ENCODE peak calls at places on chromosome 10, in nine cellular contexts. F, H, K, B, Y, R, C, U and M are unnamed samples.

GRCh38 chr10:13794982-13795381 is 208.2 kb downstream of the PRPF18 start:
- DNase-seq in U (no peak), F (no peak), H (no peak), R (no peak), C (no peak), B (no peak), Y (no peak), K (no peak), M (no peak)

GRCh38 chr10:83991986-83992753 is 147.1 kb upstream of the GHITM start:
- DNase-seq in H (peak; percentile 60), Y (no peak), F (peak; percentile 34), U (peak; percentile 26), K (peak; percentile 28), B (no peak), R (no peak), C (no peak), M (peak; percentile 23)

GRCh38 chr10:79329529-79329928 is 17.7 kb upstream of the PPIF start:
- DNase-seq in H (no peak), B (no peak), F (no peak), K (no peak), U (no peak), R (no peak), Y (no peak), C (no peak), M (no peak)

GRCh38 chr10:6647811-6648526 is 67.9 kb upstream of the PRKCQ start:
- DNase-seq in H (peak; percentile 69), K (peak; percentile 36), R (peak; percentile 54), U (peak; percentile 39), C (no peak), Y (peak; percentile 38), F (peak; percentile 48), B (peak; percentile 52), M (peak; percentile 26)

GRCh38 chr10:127266431-127266830 is 70.0 kb upstream of the INSYN2A start:
- DNase-seq in U (no peak), F (no peak), K (no peak), R (no peak), Y (no peak), C (no peak), B (no peak), H (no peak), M (no peak)

GRCh38 chr10:86718556-86718955 is 37.9 kb upstream of the BMPR1A start:
- DNase-seq in H (no peak), U (no peak), B (no peak), R (no peak), C (no peak), K (no peak), F (no peak), Y (no peak), M (no peak)

GRCh38 chr10:6321880-6322279 is 119.1 kb downstream of the PFKFB3 start:
- DNase-seq in U (no peak), K (no peak), B (no peak), F (no peak), C (no peak), H (no peak), Y (no peak), R (no peak), M (no peak)

GRCh38 chr10:98309366-98310355 is 41.7 kb upstream of the LOXL4 start:
- DNase-seq in B (peak; percentile 63), C (peak; percentile 77), H (peak; percentile 50), K (peak; percentile 46), U (peak; percentile 66), R (peak; percentile 66), F (peak; percentile 62), Y (peak; percentile 33), M (peak; percentile 72)

GRCh38 chr10:102400598-102401321 is 5.3 kb downstream of the NFKB2 start:
- DNase-seq in H (no peak), R (no peak), U (no peak), C (no peak), Y (no peak), B (no peak), K (no peak), F (no peak), M (no peak)

GRCh38 chr10:102626026-102626686 is 18.1 kb upstream of the TRIM8 start:
- DNase-seq in C (no peak), U (no peak), B (no peak), Y (no peak), H (no peak), R (no peak), F (no peak), K (no peak), M (no peak)

GRCh38 chr10:24929056-24929544 is 23.3 kb downstream of the PRTFDC1 start:
- DNase-seq in Y (no peak), R (no peak), C (no peak), K (no peak), B (no peak), F (no peak), H (no peak), U (no peak), M (no peak)

GRCh38 chr10:127908958-127909267 is 2.0 kb downstream of the PTPRE start:
- DNase-seq in B (no peak), F (no peak), K (no peak), U (no peak), C (no peak), R (no peak), H (no peak), Y (no peak), M (no peak)

GRCh38 chr10:80264081-80265056 is 25.1 kb downstream of the MAT1A start:
- DNase-seq in U (no peak), R (no peak), C (no peak), Y (no peak), H (no peak), K (peak; percentile 88), F (no peak), B (no peak), M (no peak)

GRCh38 chr10:119715628-119716505 is 10.0 kb upstream of the INPP5F start:
- DNase-seq in K (peak; percentile 38), H (no peak), F (no peak), Y (no peak), R (no peak), C (no peak), B (no peak), U (no peak), M (no peak)

GRCh38 chr10:89301721-89302445 is at the start of gene IFIT2:
- DNase-seq in C (no peak), Y (peak; percentile 15), K (peak; percentile 15), R (peak; percentile 39), H (no peak), U (peak; percentile 47), F (peak; percentile 30), B (peak; percentile 54), M (no peak)
- TF ChIP-seq POLR2A in C (peak; percentile 42), Y (peak; percentile 66), K (no peak), R (no peak), H (no peak), U (peak; percentile 74), F (no peak), B (peak; percentile 86), M (no peak)

GRCh38 chr10:124035928-124036558 is 57.4 kb downstream of the CHST15 start:
- DNase-seq in R (peak; percentile 61), H (peak; percentile 12), F (no peak), U (peak; percentile 78), C (no peak), K (peak; percentile 96), B (no peak), Y (peak; percentile 80), M (no peak)

GRCh38 chr10:124036746-124037145 is 56.7 kb downstream of the CHST15 start:
- DNase-seq in F (no peak), R (no peak), K (no peak), Y (no peak), H (no peak), U (no peak), B (no peak), C (no peak), M (no peak)

GRCh38 chr10:124035306-124035927 is 58.0 kb downstream of the CHST15 start:
- DNase-seq in U (no peak), F (no peak), B (no peak), R (no peak), C (no peak), H (no peak), K (no peak), Y (no peak), M (no peak)

GRCh38 chr10:124032982-124033886 is 60.2 kb downstream of the CHST15 start:
- DNase-seq in U (no peak), K (no peak), R (no peak), H (peak; percentile 12), F (no peak), C (peak; percentile 74), Y (no peak), B (no peak), M (peak; percentile 44)

DNA sequence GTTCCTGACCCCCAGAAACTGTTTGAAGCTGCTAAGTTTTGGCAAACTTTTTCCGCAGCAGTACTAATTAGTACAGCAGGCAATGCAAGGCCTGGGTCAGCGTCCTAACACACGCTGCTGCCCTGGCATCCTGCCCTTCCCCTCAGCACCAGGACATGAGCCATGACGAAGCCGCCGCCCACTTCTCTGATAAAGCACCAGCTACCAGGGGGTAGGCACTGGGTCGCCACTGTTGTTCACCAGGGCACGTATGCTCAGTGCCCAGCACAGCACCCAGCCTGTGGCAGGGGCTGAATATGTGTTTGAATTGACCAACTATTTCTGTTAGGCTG is 59.5 kb downstream of the CHST15 start:
- DNase-seq in H (no peak), R (peak; percentile 67), U (no peak), B (peak; percentile 72), K (no peak), C (peak; percentile 72), Y (no peak), F (no peak), M (no peak)
- TF ChIP-seq POLR2A in H (no peak), R (no peak), U (no peak), B (no peak), K (no peak), C (no peak), Y (no peak), F (no peak), M (no peak)

GRCh38 chr10:72354356-72355213 is at the start of gene DNAJB12:
- DNase-seq in U (peak; percentile 93), Y (peak; percentile 91), F (peak; percentile 91), K (peak; percentile 92), B (peak; percentile 91), R (peak; percentile 90), H (peak; percentile 97), C (peak; percentile 91), M (peak; percentile 91)
- TF ChIP-seq POLR2A in U (peak; percentile 89), Y (peak; percentile 90), F (peak; percentile 68), K (peak; percentile 79), B (peak; percentile 82), R (no peak), H (peak; percentile 99), C (peak; percentile 82), M (peak; percentile 64)

GRCh38 chr10:803041-803741 is 113.7 kb upstream of the DIP2C start:
- DNase-seq in K (no peak), R (no peak), H (no peak), Y (no peak), C (no peak), B (peak; percentile 34), U (no peak), F (no peak), M (no peak)
- TF ChIP-seq POLR2A in K (no peak), R (no peak), H (no peak), Y (no peak), C (no peak), B (no peak), U (no peak), F (no peak), M (no peak)